ENCODE peak calls at places on chromosomes 16 and 17, in seven cellular contexts. One of them, this sample, is unnamed.
A peak's percentile ranks its signal among the peaks of the same experiment; 100 is the strongest.

GRCh38 chr16:8278181-8278580 is 312.1 kb downstream of the TMEM114 start:
- DNase-seq in fibroblast of the aortic adventitia: no peak
- DNase-seq in Panc1: no peak
- DNase-seq in lower leg skin: no peak
- DNase-seq in neural crest cell: no peak
- DNase-seq in AG04449: no peak
- DNase-seq in H9: no peak
- DNase-seq in this sample: no peak

GRCh38 chr16:70749006-70749678 is 51.8 kb downstream of the VAC14 start:
- DNase-seq in fibroblast of the aortic adventitia: no peak
- DNase-seq in Panc1: no peak
- DNase-seq in lower leg skin: no peak
- DNase-seq in neural crest cell: no peak
- DNase-seq in AG04449: no peak
- DNase-seq in H9: no peak
- DNase-seq in this sample: no peak

GRCh38 chr17:79087428-79088143 is 13.0 kb downstream of the ENGASE start:
- DNase-seq in fibroblast of the aortic adventitia: peak; percentile 52
- DNase-seq in Panc1: no peak
- DNase-seq in lower leg skin: peak; percentile 59
- DNase-seq in neural crest cell: peak; percentile 90
- DNase-seq in AG04449: no peak
- DNase-seq in H9: peak; percentile 85
- DNase-seq in this sample: peak; percentile 75

GRCh38 chr16:57186630-57187507 is 740 bp downstream of the RSPRY1 start:
- DNase-seq in fibroblast of the aortic adventitia: peak; percentile 43
- DNase-seq in Panc1: no peak
- DNase-seq in lower leg skin: no peak
- DNase-seq in neural crest cell: peak; percentile 2
- DNase-seq in AG04449: no peak
- DNase-seq in H9: peak; percentile 28
- DNase-seq in this sample: no peak

GRCh38 chr16:30780549-30780948 is 6.5 kb downstream of the ZNF629 start:
- DNase-seq in fibroblast of the aortic adventitia: no peak
- DNase-seq in Panc1: no peak
- DNase-seq in lower leg skin: no peak
- DNase-seq in neural crest cell: no peak
- DNase-seq in AG04449: no peak
- DNase-seq in H9: no peak
- DNase-seq in this sample: no peak

GRCh38 chr17:35555695-35556094 is 4.9 kb downstream of the SLFN14 start:
- DNase-seq in fibroblast of the aortic adventitia: no peak
- DNase-seq in Panc1: no peak
- DNase-seq in lower leg skin: no peak
- DNase-seq in neural crest cell: no peak
- DNase-seq in AG04449: no peak
- DNase-seq in H9: no peak
- DNase-seq in this sample: no peak

GRCh38 chr17:32265192-32265895 is at the start of gene RHBDL3:
- DNase-seq in fibroblast of the aortic adventitia: no peak
- DNase-seq in Panc1: no peak
- DNase-seq in lower leg skin: no peak
- DNase-seq in neural crest cell: no peak
- DNase-seq in AG04449: no peak
- DNase-seq in H9: no peak
- DNase-seq in this sample: no peak

GRCh38 chr17:77555741-77556291 is 402.7 kb upstream of the TNRC6C start:
- DNase-seq in fibroblast of the aortic adventitia: no peak
- DNase-seq in Panc1: no peak
- DNase-seq in lower leg skin: no peak
- DNase-seq in neural crest cell: no peak
- DNase-seq in AG04449: no peak
- DNase-seq in H9: no peak
- DNase-seq in this sample: no peak

GRCh38 chr17:39615434-39615833 is 7.7 kb upstream of the NEUROD2 start:
- DNase-seq in fibroblast of the aortic adventitia: no peak
- DNase-seq in Panc1: no peak
- DNase-seq in lower leg skin: no peak
- DNase-seq in neural crest cell: no peak
- DNase-seq in AG04449: no peak
- DNase-seq in H9: no peak
- DNase-seq in this sample: no peak

GRCh38 chr17:249236-249993 is 68.0 kb upstream of the DOC2B start:
- DNase-seq in fibroblast of the aortic adventitia: no peak
- DNase-seq in Panc1: no peak
- DNase-seq in lower leg skin: no peak
- DNase-seq in neural crest cell: no peak
- DNase-seq in AG04449: no peak
- DNase-seq in H9: no peak
- DNase-seq in this sample: no peak

GRCh38 chr17:68035131-68035522 is 408 bp upstream of the KPNA2 start:
- DNase-seq in fibroblast of the aortic adventitia: no peak
- DNase-seq in Panc1: no peak
- DNase-seq in lower leg skin: peak; percentile 92
- DNase-seq in neural crest cell: peak; percentile 83
- DNase-seq in AG04449: no peak
- DNase-seq in H9: peak; percentile 98
- DNase-seq in this sample: peak; percentile 82

GRCh38 chr17:64638552-64639198 is 23.4 kb downstream of the SMURF2 start:
- DNase-seq in fibroblast of the aortic adventitia: no peak
- DNase-seq in Panc1: no peak
- DNase-seq in lower leg skin: no peak
- DNase-seq in neural crest cell: no peak
- DNase-seq in AG04449: peak; percentile 38
- DNase-seq in H9: no peak
- DNase-seq in this sample: no peak

GRCh38 chr17:72005332-72006163 is 115.3 kb upstream of the SOX9 start:
- DNase-seq in fibroblast of the aortic adventitia: no peak
- DNase-seq in Panc1: no peak
- DNase-seq in lower leg skin: no peak
- DNase-seq in neural crest cell: no peak
- DNase-seq in AG04449: no peak
- DNase-seq in H9: no peak
- DNase-seq in this sample: no peak

GRCh38 chr17:28345420-28346198 is 10.0 kb downstream of the TNFAIP1 start:
- DNase-seq in fibroblast of the aortic adventitia: peak; percentile 62
- DNase-seq in Panc1: no peak
- DNase-seq in lower leg skin: no peak
- DNase-seq in neural crest cell: no peak
- DNase-seq in AG04449: no peak
- DNase-seq in H9: no peak
- DNase-seq in this sample: no peak

GRCh38 chr17:79558573-79558900 is 52.3 kb downstream of the RBFOX3 start:
- DNase-seq in fibroblast of the aortic adventitia: no peak
- DNase-seq in Panc1: no peak
- DNase-seq in lower leg skin: no peak
- DNase-seq in neural crest cell: no peak
- DNase-seq in AG04449: no peak
- DNase-seq in H9: no peak
- DNase-seq in this sample: no peak

GRCh38 chr17:28702752-28703150 is 8.9 kb downstream of the PROCA1 start:
- DNase-seq in fibroblast of the aortic adventitia: no peak
- DNase-seq in Panc1: no peak
- DNase-seq in lower leg skin: no peak
- DNase-seq in neural crest cell: no peak
- DNase-seq in AG04449: no peak
- DNase-seq in H9: no peak
- DNase-seq in this sample: no peak

GRCh38 chr16:7835032-7835431 is 502.4 kb downstream of the RBFOX1 start:
- DNase-seq in fibroblast of the aortic adventitia: no peak
- DNase-seq in Panc1: no peak
- DNase-seq in lower leg skin: no peak
- DNase-seq in neural crest cell: no peak
- DNase-seq in AG04449: no peak
- DNase-seq in H9: no peak
- DNase-seq in this sample: no peak

GRCh38 chr16:83722501-83723183 is 85.1 kb upstream of the HSBP1 start:
- DNase-seq in fibroblast of the aortic adventitia: no peak
- DNase-seq in Panc1: no peak
- DNase-seq in lower leg skin: no peak
- DNase-seq in neural crest cell: no peak
- DNase-seq in AG04449: no peak
- DNase-seq in H9: no peak
- DNase-seq in this sample: no peak

DNA sequence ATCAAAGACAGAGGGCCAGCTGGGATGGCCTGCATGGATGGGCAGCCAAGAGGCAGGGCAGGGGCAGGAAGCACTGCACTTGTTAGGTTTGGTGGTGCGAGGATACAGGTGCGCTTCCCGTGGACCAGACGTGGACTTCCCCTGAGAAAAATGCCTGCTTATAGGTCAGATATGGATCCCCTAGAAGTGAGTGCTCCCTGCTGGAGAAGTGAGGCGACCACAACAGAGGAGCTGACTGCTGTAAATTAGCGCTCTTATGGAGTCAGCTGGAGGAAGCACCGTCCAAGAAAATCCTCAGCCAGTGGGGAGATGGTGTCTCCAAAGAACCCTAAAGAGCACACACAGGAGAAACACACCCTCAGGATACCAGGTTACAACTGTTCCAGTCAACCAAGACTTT is 27.7 kb upstream of the CCDC182 start:
- DNase-seq in fibroblast of the aortic adventitia: no peak
- DNase-seq in Panc1: no peak
- DNase-seq in lower leg skin: no peak
- DNase-seq in neural crest cell: no peak
- DNase-seq in AG04449: no peak
- DNase-seq in H9: no peak
- DNase-seq in this sample: no peak
- TF ChIP-seq CTCF in fibroblast of the aortic adventitia: no peak
- TF ChIP-seq CTCF in Panc1: no peak
- TF ChIP-seq CTCF in lower leg skin: no peak
- TF ChIP-seq CTCF in neural crest cell: no peak
- TF ChIP-seq CTCF in AG04449: no peak
- TF ChIP-seq CTCF in H9: peak; percentile 38
- TF ChIP-seq CTCF in this sample: no peak

GRCh38 chr16:74031551-74031950 is 265.1 kb upstream of the PSMD7 start:
- DNase-seq in fibroblast of the aortic adventitia: no peak
- DNase-seq in Panc1: no peak
- DNase-seq in lower leg skin: no peak
- DNase-seq in neural crest cell: no peak
- DNase-seq in AG04449: no peak
- DNase-seq in H9: no peak
- DNase-seq in this sample: no peak

GRCh38 chr16:74034862-74035261 is 261.8 kb upstream of the PSMD7 start:
- DNase-seq in fibroblast of the aortic adventitia: peak; percentile 0
- DNase-seq in Panc1: peak; percentile 2
- DNase-seq in lower leg skin: no peak
- DNase-seq in neural crest cell: peak; percentile 32
- DNase-seq in AG04449: no peak
- DNase-seq in H9: no peak
- DNase-seq in this sample: no peak

GRCh38 chr16:74030000-74030399 is 266.6 kb upstream of the PSMD7 start:
- DNase-seq in fibroblast of the aortic adventitia: no peak
- DNase-seq in Panc1: no peak
- DNase-seq in lower leg skin: no peak
- DNase-seq in neural crest cell: no peak
- DNase-seq in AG04449: no peak
- DNase-seq in H9: no peak
- DNase-seq in this sample: no peak

DNA sequence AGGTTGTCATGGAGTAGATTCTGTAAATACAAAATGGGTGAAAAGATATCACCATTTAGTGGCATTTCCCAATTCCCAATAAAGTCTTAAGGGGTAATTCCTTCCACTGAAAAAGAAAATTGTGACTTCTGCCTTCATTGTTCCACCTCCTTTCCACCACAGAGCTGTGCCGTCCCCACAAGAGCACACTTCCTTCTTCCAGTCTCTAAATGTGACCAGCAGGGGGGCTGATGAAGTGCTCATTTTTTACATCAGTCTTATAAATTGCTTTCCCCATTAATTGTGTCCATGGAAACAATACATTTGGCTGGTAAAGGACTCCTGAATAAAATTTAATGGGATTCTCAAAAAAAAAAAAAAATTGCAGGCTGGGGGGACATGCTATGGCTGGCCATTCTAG is 260.8 kb upstream of the PSMD7 start:
- DNase-seq in fibroblast of the aortic adventitia: no peak
- DNase-seq in Panc1: no peak
- DNase-seq in lower leg skin: no peak
- DNase-seq in neural crest cell: no peak
- DNase-seq in AG04449: no peak
- DNase-seq in H9: no peak
- DNase-seq in this sample: no peak
- TF ChIP-seq CTCF in fibroblast of the aortic adventitia: no peak
- TF ChIP-seq CTCF in Panc1: peak; percentile 10
- TF ChIP-seq CTCF in lower leg skin: no peak
- TF ChIP-seq CTCF in neural crest cell: peak; percentile 61
- TF ChIP-seq CTCF in AG04449: peak; percentile 2
- TF ChIP-seq CTCF in H9: peak; percentile 52
- TF ChIP-seq CTCF in this sample: no peak

DNA sequence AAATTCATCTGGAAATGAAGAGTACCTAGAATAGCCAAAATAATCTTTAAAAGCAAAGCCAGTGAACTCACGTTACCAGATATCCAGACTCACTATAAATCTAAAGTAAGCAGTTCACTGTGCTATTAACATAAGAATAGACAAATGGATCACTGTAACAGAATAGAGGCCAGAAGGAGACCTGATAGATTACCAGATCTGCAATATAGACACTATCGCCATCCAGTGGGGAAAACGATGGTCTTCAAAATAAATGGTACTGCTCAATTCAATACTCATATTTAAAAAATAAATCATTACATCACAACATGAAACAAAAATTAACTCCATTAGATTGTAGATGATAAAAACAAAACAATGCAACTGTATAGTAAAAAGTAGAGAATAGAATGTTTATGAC is 158.6 kb upstream of the CDH8 start:
- DNase-seq in fibroblast of the aortic adventitia: no peak
- DNase-seq in Panc1: no peak
- DNase-seq in lower leg skin: no peak
- DNase-seq in neural crest cell: no peak
- DNase-seq in AG04449: no peak
- DNase-seq in H9: no peak
- DNase-seq in this sample: no peak
- TF ChIP-seq CTCF in fibroblast of the aortic adventitia: no peak
- TF ChIP-seq CTCF in Panc1: no peak
- TF ChIP-seq CTCF in lower leg skin: no peak
- TF ChIP-seq CTCF in neural crest cell: peak; percentile 22
- TF ChIP-seq CTCF in AG04449: peak; percentile 1
- TF ChIP-seq CTCF in H9: peak; percentile 50
- TF ChIP-seq CTCF in this sample: no peak

GRCh38 chr17:81967533-81968395 is 6.8 kb upstream of the NOTUM start:
- DNase-seq in fibroblast of the aortic adventitia: peak; percentile 72
- DNase-seq in Panc1: no peak
- DNase-seq in lower leg skin: peak; percentile 78
- DNase-seq in neural crest cell: peak; percentile 86
- DNase-seq in AG04449: no peak
- DNase-seq in H9: peak; percentile 95
- DNase-seq in this sample: no peak
- TF ChIP-seq CTCF in fibroblast of the aortic adventitia: no peak
- TF ChIP-seq CTCF in Panc1: no peak
- TF ChIP-seq CTCF in lower leg skin: no peak
- TF ChIP-seq CTCF in neural crest cell: no peak
- TF ChIP-seq CTCF in AG04449: no peak
- TF ChIP-seq CTCF in H9: no peak
- TF ChIP-seq CTCF in this sample: no peak

This sample was measured in omental fat pad.